ENCODE peak calls at places on chromosome 13, in ten cellular contexts. A is CD8-positive, alpha-beta T cell; C is H4; G is nephron progenitor cell; F is activated CD4-positive, CD25-positive, alpha-beta regulatory T cell treated with anti-CD3 and anti-CD28 coated beads, Interleukin-2, amount 50 U/mL, for 72 hours; P is naive thymus-derived CD4-positive, alpha-beta T cell; H is SJSA1; V is NCI-H2081; R is lower leg skin; I is GM23338. L is an unnamed sample.

GRCh38 chr13:114070098-114070799 is 62.2 kb downstream of the RASA3 start:
- DNase-seq in R (peak), P (no peak), A (no peak), H (no peak), C (no peak), G (no peak), V (no peak), I (no peak), F (peak), L (no peak)

GRCh38 chr13:106859505-106859904 is 291.6 kb upstream of the ARGLU1 start:
- DNase-seq in C (no peak), P (no peak), H (no peak), I (peak), G (no peak), R (no peak), A (no peak), V (no peak), F (no peak), L (no peak)

GRCh38 chr13:39961036-39961435 is 305.6 kb downstream of the COG6 start:
- DNase-seq in F (no peak), G (no peak), A (no peak), I (no peak), C (no peak), R (no peak), V (no peak), P (no peak), H (no peak), L (no peak)

GRCh38 chr13:30676672-30677071 is 58.7 kb upstream of the ALOX5AP start:
- DNase-seq in R (no peak), I (peak), C (no peak), F (no peak), H (no peak), V (no peak), P (no peak), A (no peak), G (no peak), L (no peak)

GRCh38 chr13:38979891-38980627 is 10.6 kb downstream of the STOML3 start:
- DNase-seq in A (no peak), R (no peak), P (no peak), F (no peak), H (no peak), V (peak), G (no peak), C (no peak), I (peak), L (no peak)

GRCh38 chr13:50990540-50991506 is 81.2 kb downstream of the RNASEH2B start:
- DNase-seq in V (peak), P (no peak), H (no peak), A (no peak), F (no peak), I (peak), R (no peak), C (no peak), G (peak), L (no peak)

GRCh38 chr13:44368062-44368591 is 5.5 kb upstream of the SERP2 start:
- DNase-seq in I (no peak), V (no peak), H (no peak), G (no peak), F (no peak), R (no peak), A (no peak), P (no peak), C (peak), L (no peak)

GRCh38 chr13:26280822-26281221 is 26.9 kb downstream of the CDK8 start:
- DNase-seq in H (no peak), G (no peak), C (no peak), F (no peak), V (no peak), A (no peak), P (no peak), I (peak), R (no peak), L (no peak)

GRCh38 chr13:99956473-99957349 is 14.9 kb downstream of the ZIC5 start:
- DNase-seq in A (no peak), R (no peak), H (no peak), G (peak), F (no peak), C (no peak), I (peak), P (no peak), V (no peak), L (no peak)

GRCh38 chr13:58025821-58026220 is 394.3 kb downstream of the PCDH17 start:
- DNase-seq in H (no peak), C (no peak), G (no peak), A (no peak), R (no peak), P (no peak), F (no peak), I (peak), V (no peak), L (no peak)